ENCODE peak calls at places on chromosome 9, in seven cellular contexts. S is HCT116, B is coronary artery, G is AG09309, T is chondrocyte, Y is GM13977, Q is bronchial epithelial cell. O is an unnamed sample.

GRCh38 chr9:94030318-94031179 is 53.7 kb upstream of the PTPDC1 start:
- DNase-seq in S (peak), B (peak), G (peak), T (peak), Y (peak), Q (peak), O (peak)

GRCh38 chr9:72982161-72982799 is 29.4 kb upstream of the ALDH1A1 start:
- DNase-seq in S (no peak), B (no peak), G (no peak), T (no peak), Y (no peak), Q (peak), O (peak)

GRCh38 chr9:122219856-122220672 is 8.7 kb downstream of the LHX6 start:
- DNase-seq in S (no peak), B (peak), G (no peak), T (no peak), Y (peak), Q (no peak), O (no peak)

GRCh38 chr9:37035472-37036236 is 1.6 kb upstream of the PAX5 start:
- DNase-seq in S (no peak), B (no peak), G (no peak), T (no peak), Y (no peak), Q (peak), O (no peak)

GRCh38 chr9:136093331-136093986 is 1.6 kb downstream of the NACC2 start:
- DNase-seq in S (no peak), B (no peak), G (no peak), T (no peak), Y (no peak), Q (no peak), O (no peak)

GRCh38 chr9:88775037-88775471 is 216.2 kb upstream of the S1PR3 start:
- DNase-seq in S (no peak), B (no peak), G (peak), T (no peak), Y (no peak), Q (peak), O (peak)

GRCh38 chr9:116859763-116860162 is 172.7 kb downstream of the TRIM32 start:
- DNase-seq in S (no peak), B (no peak), G (no peak), T (no peak), Y (no peak), Q (peak), O (peak)

GRCh38 chr9:33019797-33020196 is 5.3 kb upstream of the DNAJA1 start:
- DNase-seq in S (no peak), B (no peak), G (no peak), T (no peak), Y (no peak), Q (no peak), O (no peak)

GRCh38 chr9:28206280-28206679 is 633.0 kb upstream of the C9orf72 start:
- DNase-seq in S (no peak), B (no peak), G (no peak), T (no peak), Y (no peak), Q (no peak), O (peak)

GRCh38 chr9:123606141-123606540 is 250.1 kb downstream of the CRB2 start:
- DNase-seq in S (no peak), B (no peak), G (no peak), T (no peak), Y (no peak), Q (no peak), O (no peak)

GRCh38 chr9:87270241-87271234 is 227.1 kb upstream of the DAPK1 start:
- DNase-seq in S (no peak), B (no peak), G (peak), T (no peak), Y (no peak), Q (no peak), O (no peak)

GRCh38 chr9:136608331-136609159 is 54.2 kb upstream of the EGFL7 start:
- DNase-seq in S (no peak), B (no peak), G (no peak), T (no peak), Y (no peak), Q (no peak), O (no peak)

GRCh38 chr9:35333551-35333950 is 156.4 kb upstream of the RUSC2 start:
- DNase-seq in S (no peak), B (no peak), G (no peak), T (no peak), Y (no peak), Q (peak), O (peak)

DNA sequence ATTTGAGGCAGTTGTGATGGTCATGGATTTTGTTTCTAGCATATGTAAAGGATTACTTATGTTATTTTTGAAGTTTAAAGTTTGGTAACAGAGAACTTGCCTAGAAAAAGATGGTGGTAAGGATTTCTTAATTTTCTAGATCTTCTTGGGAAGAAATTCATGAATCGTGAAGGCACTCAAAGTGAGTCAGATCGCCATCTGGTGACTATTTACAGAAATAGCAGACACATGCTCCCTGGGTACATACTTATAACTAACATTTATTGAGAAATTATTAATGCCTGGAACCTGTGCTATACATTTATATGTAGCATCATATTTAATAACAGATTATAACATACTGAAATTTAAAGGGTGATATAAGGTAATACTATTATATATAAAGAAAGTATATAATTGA is 299.7 kb downstream of the IZUMO3 start:
- DNase-seq in S (peak), B (no peak), G (no peak), T (no peak), Y (no peak), Q (peak), O (peak)
- TF ChIP-seq CTCF in S (peak), B (no peak), G (peak), T (peak), Y (peak), Q (peak), O (peak)

GRCh38 chr9:113853333-113853732 is 22.8 kb upstream of the ZNF618 start:
- DNase-seq in S (no peak), B (no peak), G (no peak), T (no peak), Y (no peak), Q (peak), O (peak)
- TF ChIP-seq CTCF in S (peak), B (no peak), G (peak), T (peak), Y (peak), Q (peak), O (peak)

GRCh38 chr9:83707518-83707767 is 315 bp downstream of the UBQLN1 start:
- DNase-seq in S (no peak), B (peak), G (peak), T (peak), Y (no peak), Q (peak), O (peak)

GRCh38 chr9:83706703-83707517 is 848 bp downstream of the UBQLN1 start:
- DNase-seq in S (no peak), B (peak), G (no peak), T (no peak), Y (peak), Q (no peak), O (peak)

GRCh38 chr9:83707768-83708514 is at the start of gene UBQLN1:
- DNase-seq in S (peak), B (peak), G (peak), T (peak), Y (peak), Q (peak), O (peak)

GRCh38 chr9:83714316-83714715 is 6.6 kb upstream of the UBQLN1 start:
- DNase-seq in S (no peak), B (no peak), G (no peak), T (no peak), Y (no peak), Q (no peak), O (no peak)

DNA sequence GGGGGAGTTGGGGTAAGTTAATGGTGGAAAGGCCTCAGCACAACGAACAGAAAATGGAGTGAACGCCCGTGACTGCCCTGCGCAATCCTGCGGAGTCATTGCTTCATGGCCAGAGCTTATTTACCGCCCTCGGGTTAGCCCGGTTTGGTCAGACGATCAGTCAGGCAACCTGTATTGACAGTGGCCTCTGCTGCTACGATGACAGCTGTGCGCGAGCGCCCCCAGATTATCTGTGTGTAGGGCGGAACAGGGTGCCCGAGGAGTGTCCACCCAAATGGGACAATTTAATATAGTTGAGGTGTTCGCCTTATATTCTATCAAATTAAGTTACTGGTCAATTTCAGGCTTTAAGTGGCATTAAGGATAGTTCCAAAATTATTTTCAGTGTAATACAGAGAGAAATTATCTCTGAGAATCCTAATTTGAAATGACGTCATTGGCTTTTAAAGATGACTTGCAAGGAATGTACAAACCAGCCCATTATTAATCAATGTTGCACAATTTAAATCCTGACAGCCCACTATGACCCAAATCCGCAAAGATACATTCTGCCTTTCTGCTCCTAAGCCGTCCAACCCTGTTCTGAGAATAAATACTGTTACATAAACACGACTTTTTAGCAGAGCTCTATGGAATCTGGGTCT is 879 bp upstream of the UBQLN1 start:
- DNase-seq in S (peak), B (peak), G (peak), T (no peak), Y (peak), Q (peak), O (peak)
- TF ChIP-seq CTCF in S (peak), B (no peak), G (peak), T (peak), Y (peak), Q (peak), O (no peak)

GRCh38 chr9:69157751-69158466 is 16.2 kb upstream of the TJP2 start:
- DNase-seq in S (no peak), B (no peak), G (no peak), T (no peak), Y (no peak), Q (no peak), O (no peak)
- TF ChIP-seq CTCF in S (peak), B (no peak), G (peak), T (peak), Y (peak), Q (peak), O (no peak)

GRCh38 chr9:581673-582497 is 259.6 kb upstream of the DMRT1 start:
- DNase-seq in S (peak), B (no peak), G (no peak), T (no peak), Y (peak), Q (no peak), O (no peak)
- TF ChIP-seq CTCF in S (peak), B (no peak), G (peak), T (peak), Y (peak), Q (peak), O (peak)

GRCh38 chr9:127119319-127119709 is 3.1 kb downstream of the ANGPTL2 start:
- DNase-seq in S (no peak), B (no peak), G (no peak), T (no peak), Y (no peak), Q (no peak), O (no peak)
- TF ChIP-seq CTCF in S (no peak), B (no peak), G (no peak), T (no peak), Y (no peak), Q (no peak), O (no peak)

DNA sequence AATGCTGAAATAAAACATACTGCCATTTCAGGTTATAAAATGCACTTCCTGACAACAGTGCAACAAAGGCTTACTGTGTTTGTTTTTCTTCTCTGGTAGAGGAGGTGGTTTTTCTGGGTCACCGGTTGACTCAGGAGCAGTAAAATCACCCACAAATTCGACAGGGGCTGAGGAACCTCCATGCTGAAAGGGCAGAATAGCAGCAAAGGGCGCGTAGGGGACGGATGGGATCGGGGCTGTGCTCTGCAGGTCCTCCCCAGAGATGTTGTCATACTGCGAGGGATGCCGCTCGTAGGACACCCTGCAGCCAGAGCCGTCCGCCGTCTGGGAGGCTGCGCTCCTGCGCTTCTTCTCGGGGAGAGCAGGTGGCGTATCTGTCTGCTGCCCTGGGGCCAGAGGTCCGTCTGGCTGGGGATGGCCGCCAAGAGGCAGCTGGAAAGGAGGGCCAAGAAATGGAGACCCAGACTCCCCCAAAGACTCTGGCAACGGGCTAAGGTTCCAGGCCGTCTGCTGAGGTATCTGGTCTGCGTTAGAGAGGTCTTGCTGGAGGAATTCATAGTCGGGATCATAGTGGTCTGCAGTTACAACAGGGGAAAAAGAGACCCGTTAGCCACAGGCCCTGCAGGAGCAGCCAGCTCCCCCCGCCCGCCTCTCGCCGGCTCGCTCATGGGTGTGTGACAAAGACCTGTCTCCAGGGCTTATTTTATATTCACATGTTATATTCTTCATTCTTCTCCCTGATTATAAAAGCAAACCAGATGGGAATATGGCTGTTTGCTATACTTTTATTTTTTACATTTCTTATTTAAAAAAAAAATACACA is 80.7 kb downstream of the PRRT1B start:
- DNase-seq in S (no peak), B (no peak), G (no peak), T (no peak), Y (no peak), Q (no peak), O (no peak)
- TF ChIP-seq CTCF in S (no peak), B (no peak), G (no peak), T (no peak), Y (no peak), Q (no peak), O (no peak)